ENCODE peak calls at places on chromosomes 1 and 21, in six cellular contexts. T, Q, M, E, W and S are unnamed samples.

GRCh38 chr21:15967661-15968060 is 237.9 kb downstream of the USP25 start:
- DNase-seq in T (peak; percentile 4), Q (no peak), M (peak; percentile 59), E (no peak), W (no peak), S (no peak)

GRCh38 chr1:243420968-243421675 is 165.3 kb downstream of the SDCCAG8 start:
- DNase-seq in T (no peak), Q (no peak), M (peak; percentile 25), E (no peak), W (no peak), S (no peak)

GRCh38 chr1:9449106-9449627 is 90.1 kb upstream of the SLC25A33 start:
- DNase-seq in T (no peak), Q (no peak), M (peak; percentile 52), E (peak; percentile 69), W (peak; percentile 48), S (peak; percentile 36)

GRCh38 chr1:24463756-24464377 is 38.8 kb upstream of the RCAN3 start:
- DNase-seq in T (no peak), Q (no peak), M (no peak), E (no peak), W (no peak), S (no peak)

GRCh38 chr21:32813265-32813903 is 41.8 kb upstream of the PAXBP1 start:
- DNase-seq in T (no peak), Q (peak; percentile 30), M (peak; percentile 28), E (no peak), W (no peak), S (no peak)

GRCh38 chr1:212465311-212465710 is 32.6 kb downstream of the NENF start:
- DNase-seq in T (no peak), Q (no peak), M (no peak), E (no peak), W (no peak), S (no peak)

GRCh38 chr21:38439957-38440356 is 58.3 kb downstream of the ERG start:
- DNase-seq in T (no peak), Q (no peak), M (no peak), E (no peak), W (no peak), S (no peak)

GRCh38 chr1:47416319-47417128 is 439 bp downstream of the FOXE3 start:
- DNase-seq in T (no peak), Q (no peak), M (no peak), E (peak; percentile 69), W (no peak), S (no peak)

GRCh38 chr1:156744786-156745419 is 4.0 kb upstream of the MRPL24 start:
- DNase-seq in T (no peak), Q (no peak), M (no peak), E (no peak), W (no peak), S (no peak)

GRCh38 chr1:25360596-25361581 is 22.8 kb downstream of the TMEM50A start:
- DNase-seq in T (peak; percentile 51), Q (no peak), M (peak; percentile 76), E (no peak), W (no peak), S (no peak)

GRCh38 chr1:24112381-24113169 is 640 bp upstream of the MYOM3 start:
- DNase-seq in T (peak; percentile 72), Q (peak; percentile 83), M (peak; percentile 84), E (peak; percentile 47), W (peak; percentile 75), S (no peak)

GRCh38 chr21:20999567-21000169 is 1.5 kb downstream of the NCAM2 start:
- DNase-seq in T (peak; percentile 20), Q (peak; percentile 46), M (peak; percentile 76), E (peak; percentile 62), W (peak; percentile 34), S (no peak)

GRCh38 chr1:209703834-209704504 is 677 bp upstream of the HSD11B1 start:
- DNase-seq in T (no peak), Q (peak; percentile 32), M (no peak), E (no peak), W (no peak), S (no peak)

GRCh38 chr1:24309762-24310485 is 9.2 kb upstream of the GRHL3 start:
- DNase-seq in T (peak; percentile 21), Q (no peak), M (no peak), E (no peak), W (no peak), S (no peak)

GRCh38 chr21:27739187-27739586 is 772.3 kb upstream of the ADAMTS5 start:
- DNase-seq in T (no peak), Q (no peak), M (no peak), E (no peak), W (no peak), S (no peak)

GRCh38 chr1:229887043-229887822 is 179.8 kb upstream of the GALNT2 start:
- DNase-seq in T (peak; percentile 71), Q (no peak), M (no peak), E (no peak), W (peak; percentile 51), S (no peak)

GRCh38 chr1:156920233-156921052 is at the start of gene LRRC71:
- DNase-seq in T (peak; percentile 50), Q (peak; percentile 85), M (peak; percentile 75), E (peak; percentile 75), W (peak; percentile 82), S (no peak)

GRCh38 chr1:30756545-30757195 is 904 bp downstream of the LAPTM5 start:
- DNase-seq in T (peak; percentile 82), Q (no peak), M (peak; percentile 73), E (no peak), W (peak; percentile 46), S (peak; percentile 50)

DNA sequence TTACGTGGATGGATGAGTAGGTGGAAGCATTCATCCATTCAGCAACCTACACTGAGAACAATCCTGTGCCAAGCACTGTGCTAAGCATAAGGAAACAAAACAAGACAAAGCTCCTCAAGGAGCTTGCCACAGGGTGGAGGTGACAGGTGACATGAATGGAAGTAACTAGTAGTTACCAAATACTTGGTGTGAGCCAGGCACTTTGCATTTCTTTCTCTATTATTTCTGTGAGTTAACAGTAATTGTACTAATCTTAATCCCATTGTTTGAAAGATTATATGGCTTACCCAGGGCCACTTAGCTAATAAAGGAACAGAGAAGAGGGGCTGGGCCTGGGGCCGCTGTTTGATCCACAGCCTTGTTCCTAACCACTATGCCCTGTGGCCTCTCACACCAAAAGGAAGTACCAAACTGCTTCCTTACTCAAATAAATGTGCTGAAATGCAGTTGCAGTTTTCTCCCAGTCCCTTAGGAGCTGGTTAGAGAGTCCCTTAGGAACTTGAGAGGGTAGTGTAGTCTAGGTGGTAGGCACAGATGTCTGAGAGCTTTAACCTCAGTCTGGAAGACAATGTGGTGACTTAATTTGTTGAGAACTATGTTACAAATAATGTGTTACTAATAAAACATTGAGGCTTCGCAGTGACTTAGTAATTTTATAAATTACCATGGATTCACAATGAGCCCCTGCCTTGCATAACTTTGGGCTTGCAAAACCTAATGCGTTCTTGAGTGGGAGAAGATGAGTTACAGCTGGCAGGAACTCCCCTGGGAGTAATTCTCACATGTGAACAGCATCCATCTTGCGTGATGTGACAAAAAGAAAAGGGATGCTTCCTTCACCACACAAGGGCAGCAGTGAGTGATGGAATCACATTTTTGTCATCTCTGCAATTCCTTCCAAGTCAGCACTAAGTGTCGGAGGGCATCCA is 69.8 kb downstream of the MPZL1 start:
- DNase-seq in T (peak; percentile 29), Q (no peak), M (peak; percentile 90), E (no peak), W (peak; percentile 50), S (peak; percentile 99)
- TF ChIP-seq CTCF in T (no peak), Q (no peak), M (peak; percentile 28), E (no peak), W (no peak), S (peak; percentile 7)

GRCh38 chr1:226550671-226551041 is 2.1 kb downstream of the STUM start:
- DNase-seq in T (no peak), Q (peak; percentile 21), M (no peak), E (no peak), W (no peak), S (no peak)

GRCh38 chr1:226551299-226551698 is 2.7 kb downstream of the STUM start:
- DNase-seq in T (no peak), Q (no peak), M (no peak), E (no peak), W (no peak), S (no peak)

GRCh38 chr1:226548281-226549093 is at the start of gene STUM:
- DNase-seq in T (no peak), Q (peak; percentile 71), M (peak; percentile 37), E (peak; percentile 85), W (no peak), S (no peak)

GRCh38 chr1:226549094-226549936 is 751 bp downstream of the STUM start:
- DNase-seq in T (no peak), Q (peak; percentile 53), M (no peak), E (no peak), W (no peak), S (no peak)

DNA sequence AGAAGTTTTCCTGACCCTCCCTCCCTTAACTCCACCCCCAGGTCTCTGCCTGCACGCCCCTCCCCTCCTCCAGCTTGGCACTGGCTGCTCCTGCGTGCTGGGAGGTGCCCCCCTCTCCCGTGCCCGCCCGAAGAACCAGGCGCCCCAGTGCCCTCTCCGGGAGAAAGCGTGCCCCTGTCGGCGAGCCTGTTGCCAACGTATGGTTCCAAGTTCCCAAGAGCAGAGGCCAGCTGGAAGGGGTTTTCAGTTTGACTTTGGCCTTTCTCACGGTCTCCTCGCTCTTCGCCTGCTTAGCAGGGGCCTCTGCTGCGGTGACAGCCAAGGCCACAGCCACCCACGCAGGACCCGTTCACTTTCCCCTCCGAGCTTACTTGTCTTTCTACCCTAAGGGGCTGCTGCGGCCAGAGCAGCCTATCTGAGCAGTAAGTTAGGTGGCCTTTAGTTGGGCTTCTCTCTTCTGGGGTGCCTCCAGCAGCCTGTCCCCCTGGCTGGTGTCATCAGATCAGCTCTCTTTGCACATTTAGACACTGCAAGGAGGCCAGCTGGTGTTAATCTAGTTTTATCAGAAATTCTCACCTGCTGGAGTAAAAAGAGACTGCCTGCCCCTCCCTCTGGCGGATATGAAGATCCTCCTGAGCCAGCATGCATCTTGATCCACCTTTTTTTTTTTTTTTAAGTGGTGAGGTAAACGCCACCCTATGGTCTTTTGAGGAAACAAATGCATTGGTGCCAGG is 1.5 kb downstream of the STUM start:
- DNase-seq in T (no peak), Q (peak; percentile 74), M (no peak), E (peak; percentile 84), W (peak; percentile 55), S (no peak)
- TF ChIP-seq CTCF in T (no peak), Q (no peak), M (no peak), E (no peak), W (no peak), S (no peak)

DNA sequence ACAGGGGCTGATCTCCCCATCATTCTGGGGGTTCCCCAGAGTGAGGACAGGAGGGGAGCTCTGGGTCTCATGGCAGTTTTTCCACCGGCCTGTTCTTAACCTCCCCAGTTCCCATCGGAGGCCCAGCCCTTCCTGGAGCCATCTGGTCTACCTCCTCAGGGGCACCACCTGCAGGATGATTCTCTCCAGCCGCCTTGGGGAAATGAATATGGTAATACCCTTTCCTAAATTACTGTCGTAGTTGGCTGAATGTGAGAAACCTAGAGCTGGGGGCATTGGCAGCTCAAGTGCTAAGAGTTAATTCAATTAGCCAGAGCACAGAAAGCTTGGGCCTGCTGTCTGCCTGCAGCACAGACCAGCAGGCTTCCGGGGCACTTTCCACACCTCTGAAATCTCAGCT is 64.9 kb downstream of the TAS1R2 start:
- DNase-seq in T (no peak), Q (no peak), M (no peak), E (peak; percentile 74), W (no peak), S (no peak)
- TF ChIP-seq CTCF in T (peak; percentile 17), Q (no peak), M (peak; percentile 5), E (no peak), W (no peak), S (no peak)

DNA sequence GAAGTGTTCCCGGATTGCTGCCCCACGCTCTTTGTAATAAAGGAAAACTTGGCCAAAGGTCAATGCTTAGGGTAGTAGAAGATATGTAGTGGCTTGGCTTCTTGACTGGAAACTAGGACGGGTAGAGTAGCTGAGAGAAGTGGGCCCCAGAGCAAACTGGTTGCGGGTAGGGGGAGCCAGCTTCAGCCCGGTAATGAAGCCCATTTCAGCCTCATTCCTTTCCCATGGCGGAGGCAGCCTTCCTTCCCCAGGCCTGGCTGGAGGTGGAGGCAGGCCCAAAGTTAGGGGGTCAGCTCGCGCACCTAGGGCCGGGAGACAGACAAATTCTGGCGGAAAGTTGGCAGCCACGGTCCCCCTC is 374 bp upstream of the NEXN start:
- DNase-seq in T (peak; percentile 46), Q (peak; percentile 35), M (peak; percentile 74), E (no peak), W (peak; percentile 67), S (no peak)
- TF ChIP-seq CTCF in T (no peak), Q (no peak), M (peak; percentile 27), E (no peak), W (no peak), S (peak; percentile 17)